ENCODE peak calls at places on chromosomes 6 and 20, in four cellular contexts. One of them, this sample, is unnamed.
A peak's percentile ranks its signal among the peaks of the same experiment; 100 is the strongest.

GRCh38 chr20:64010711-64011237 is 25.2 kb upstream of the C20orf204 start:
- DNase-seq in K562: no peak
- DNase-seq in H1: no peak
- DNase-seq in GM12878: peak; percentile 31
- DNase-seq in this sample: no peak

GRCh38 chr6:155452576-155452975 is 3.1 kb downstream of the NOX3 start:
- DNase-seq in K562: no peak
- DNase-seq in H1: no peak
- DNase-seq in GM12878: no peak
- DNase-seq in this sample: no peak

GRCh38 chr20:47855799-47856198 is 70.5 kb upstream of the SULF2 start:
- DNase-seq in K562: no peak
- DNase-seq in H1: no peak
- DNase-seq in GM12878: no peak
- DNase-seq in this sample: no peak

GRCh38 chr6:21729431-21729830 is 135.9 kb downstream of the SOX4 start:
- DNase-seq in K562: no peak
- DNase-seq in H1: no peak
- DNase-seq in GM12878: no peak
- DNase-seq in this sample: no peak

GRCh38 chr20:32945710-32946221 is 58.5 kb downstream of the SUN5 start:
- DNase-seq in K562: no peak
- DNase-seq in H1: no peak
- DNase-seq in GM12878: no peak
- DNase-seq in this sample: no peak

GRCh38 chr6:36839819-36840379 is 655 bp upstream of the CPNE5 start:
- DNase-seq in K562: peak; percentile 89
- DNase-seq in H1: no peak
- DNase-seq in GM12878: no peak
- DNase-seq in this sample: peak; percentile 51

GRCh38 chr6:165956874-165957273 is 210.8 kb downstream of the TBXT start:
- DNase-seq in K562: no peak
- DNase-seq in H1: no peak
- DNase-seq in GM12878: no peak
- DNase-seq in this sample: no peak

GRCh38 chr20:3661836-3662665 is 1.1 kb downstream of the GFRA4 start:
- DNase-seq in K562: no peak
- DNase-seq in H1: no peak
- DNase-seq in GM12878: no peak
- DNase-seq in this sample: no peak

GRCh38 chr20:62737271-62737761 is 28.7 kb downstream of the NTSR1 start:
- DNase-seq in K562: no peak
- DNase-seq in H1: no peak
- DNase-seq in GM12878: no peak
- DNase-seq in this sample: no peak

GRCh38 chr6:11778648-11779307 is at the start of gene ADTRP:
- DNase-seq in K562: no peak
- DNase-seq in H1: no peak
- DNase-seq in GM12878: no peak
- DNase-seq in this sample: no peak

GRCh38 chr6:62999796-63000195 is 211.5 kb upstream of the FKBP1C start:
- DNase-seq in K562: no peak
- DNase-seq in H1: no peak
- DNase-seq in GM12878: no peak
- DNase-seq in this sample: no peak

GRCh38 chr6:137871299-137871698 is 4.2 kb downstream of the TNFAIP3 start:
- DNase-seq in K562: no peak
- DNase-seq in H1: no peak
- DNase-seq in GM12878: no peak
- DNase-seq in this sample: no peak

GRCh38 chr6:109816452-109817374 is 125.6 kb downstream of the FIG4 start:
- DNase-seq in K562: no peak
- DNase-seq in H1: no peak
- DNase-seq in GM12878: no peak
- DNase-seq in this sample: no peak

GRCh38 chr6:98828991-98829411 is 5.4 kb upstream of the POU3F2 start:
- DNase-seq in K562: no peak
- DNase-seq in H1: no peak
- DNase-seq in GM12878: no peak
- DNase-seq in this sample: no peak

GRCh38 chr20:13745784-13746183 is 38.9 kb downstream of the ESF1 start:
- DNase-seq in K562: no peak
- DNase-seq in H1: no peak
- DNase-seq in GM12878: no peak
- DNase-seq in this sample: no peak

GRCh38 chr6:82178084-82178758 is 69.3 kb downstream of the IBTK start:
- DNase-seq in K562: no peak
- DNase-seq in H1: no peak
- DNase-seq in GM12878: no peak
- DNase-seq in this sample: no peak

GRCh38 chr20:51634877-51635276 is 92.4 kb upstream of the NFATC2 start:
- DNase-seq in K562: no peak
- DNase-seq in H1: no peak
- DNase-seq in GM12878: no peak
- DNase-seq in this sample: no peak

GRCh38 chr6:3291987-3292386 is 33.2 kb downstream of the PSMG4 start:
- DNase-seq in K562: no peak
- DNase-seq in H1: no peak
- DNase-seq in GM12878: no peak
- DNase-seq in this sample: no peak

GRCh38 chr20:24469116-24470030 is at the start of gene SYNDIG1:
- DNase-seq in K562: no peak
- DNase-seq in H1: no peak
- DNase-seq in GM12878: no peak
- DNase-seq in this sample: no peak

GRCh38 chr20:58008413-58008812 is 220.0 kb downstream of the ANKRD60 start:
- DNase-seq in K562: no peak
- DNase-seq in H1: no peak
- DNase-seq in GM12878: no peak
- DNase-seq in this sample: no peak

GRCh38 chr6:139406577-139407343 is 32.3 kb upstream of the CITED2 start:
- DNase-seq in K562: no peak
- DNase-seq in H1: no peak
- DNase-seq in GM12878: no peak
- DNase-seq in this sample: no peak

GRCh38 chr6:134223761-134224445 is 94.0 kb downstream of the SGK1 start:
- DNase-seq in K562: no peak
- DNase-seq in H1: no peak
- DNase-seq in GM12878: no peak
- DNase-seq in this sample: no peak

GRCh38 chr20:57061058-57061900 is 205.2 kb downstream of the BMP7 start:
- DNase-seq in K562: peak; percentile 17
- DNase-seq in H1: no peak
- DNase-seq in GM12878: no peak
- DNase-seq in this sample: no peak

GRCh38 chr6:155316419-155316818 is 2.1 kb upstream of the TFB1M start:
- DNase-seq in K562: no peak
- DNase-seq in H1: no peak
- DNase-seq in GM12878: no peak
- DNase-seq in this sample: no peak

GRCh38 chr6:169990095-169991030 is 238.9 kb downstream of the ERMARD start:
- DNase-seq in K562: no peak
- DNase-seq in H1: no peak
- DNase-seq in GM12878: no peak
- DNase-seq in this sample: no peak

GRCh38 chr6:137134483-137134882 is 39.0 kb downstream of the IL22RA2 start:
- DNase-seq in K562: no peak
- DNase-seq in H1: no peak
- DNase-seq in GM12878: no peak
- DNase-seq in this sample: no peak

GRCh38 chr6:108720798-108721197 is 127.4 kb upstream of the ARMC2 start:
- DNase-seq in K562: no peak
- DNase-seq in H1: no peak
- DNase-seq in GM12878: no peak
- DNase-seq in this sample: no peak

GRCh38 chr6:114084327-114084890 is 113.5 kb upstream of the HDAC2 start:
- DNase-seq in K562: no peak
- DNase-seq in H1: no peak
- DNase-seq in GM12878: no peak
- DNase-seq in this sample: no peak

GRCh38 chr6:100166991-100167390 is 173.0 kb upstream of the MCHR2 start:
- DNase-seq in K562: no peak
- DNase-seq in H1: no peak
- DNase-seq in GM12878: no peak
- DNase-seq in this sample: no peak

GRCh38 chr20:45974896-45975565 is 3.0 kb upstream of the ZNF335 start:
- DNase-seq in K562: no peak
- DNase-seq in H1: no peak
- DNase-seq in GM12878: no peak
- DNase-seq in this sample: no peak

GRCh38 chr6:123520208-123520607 is 116.5 kb downstream of the TRDN start:
- DNase-seq in K562: no peak
- DNase-seq in H1: no peak
- DNase-seq in GM12878: no peak
- DNase-seq in this sample: no peak

GRCh38 chr6:123515715-123516114 is 121.0 kb downstream of the TRDN start:
- DNase-seq in K562: no peak
- DNase-seq in H1: no peak
- DNase-seq in GM12878: no peak
- DNase-seq in this sample: no peak

GRCh38 chr6:123519191-123519510 is 117.6 kb downstream of the TRDN start:
- DNase-seq in K562: no peak
- DNase-seq in H1: no peak
- DNase-seq in GM12878: no peak
- DNase-seq in this sample: no peak

DNA sequence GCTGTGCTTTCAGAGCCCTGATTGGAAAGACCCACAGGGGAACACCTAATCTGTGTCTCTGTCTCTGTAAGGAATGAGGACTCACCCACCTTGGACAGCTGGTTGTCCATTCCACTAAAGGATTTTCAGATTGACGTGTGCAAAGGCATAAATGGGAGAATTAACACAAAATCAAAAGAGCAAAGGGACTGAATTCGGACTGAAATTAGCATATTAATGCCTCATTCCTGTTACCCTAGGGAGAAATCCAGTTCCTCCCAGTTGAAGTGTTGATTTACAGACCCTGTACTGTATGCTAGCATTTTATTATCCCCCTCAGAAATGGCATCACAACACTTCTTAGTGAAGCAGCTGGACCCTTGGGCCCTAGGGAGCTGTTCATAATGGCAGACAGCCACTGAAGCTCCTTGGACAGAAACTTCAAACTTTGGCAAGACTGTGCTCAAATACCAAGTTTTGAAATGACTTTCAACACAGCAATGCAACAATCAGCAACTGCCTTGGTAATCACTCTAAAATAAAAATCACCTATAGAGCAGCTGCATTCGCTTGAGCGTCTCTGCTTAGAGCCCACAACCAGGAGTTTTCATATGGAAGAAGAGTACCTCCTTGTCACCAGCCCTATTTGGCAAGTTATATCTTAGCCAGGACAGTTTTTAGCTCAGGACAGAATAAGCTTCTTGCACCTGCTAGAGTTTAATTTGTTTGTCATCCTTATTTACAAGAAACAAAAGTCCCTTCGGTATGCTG is 118.1 kb downstream of the TRDN start:
- DNase-seq in K562: no peak
- DNase-seq in H1: no peak
- DNase-seq in GM12878: no peak
- DNase-seq in this sample: no peak
- TF ChIP-seq TAF1 in K562: no peak
- TF ChIP-seq TAF1 in H1: no peak
- TF ChIP-seq TAF1 in GM12878: no peak
- TF ChIP-seq TAF1 in this sample: no peak

DNA sequence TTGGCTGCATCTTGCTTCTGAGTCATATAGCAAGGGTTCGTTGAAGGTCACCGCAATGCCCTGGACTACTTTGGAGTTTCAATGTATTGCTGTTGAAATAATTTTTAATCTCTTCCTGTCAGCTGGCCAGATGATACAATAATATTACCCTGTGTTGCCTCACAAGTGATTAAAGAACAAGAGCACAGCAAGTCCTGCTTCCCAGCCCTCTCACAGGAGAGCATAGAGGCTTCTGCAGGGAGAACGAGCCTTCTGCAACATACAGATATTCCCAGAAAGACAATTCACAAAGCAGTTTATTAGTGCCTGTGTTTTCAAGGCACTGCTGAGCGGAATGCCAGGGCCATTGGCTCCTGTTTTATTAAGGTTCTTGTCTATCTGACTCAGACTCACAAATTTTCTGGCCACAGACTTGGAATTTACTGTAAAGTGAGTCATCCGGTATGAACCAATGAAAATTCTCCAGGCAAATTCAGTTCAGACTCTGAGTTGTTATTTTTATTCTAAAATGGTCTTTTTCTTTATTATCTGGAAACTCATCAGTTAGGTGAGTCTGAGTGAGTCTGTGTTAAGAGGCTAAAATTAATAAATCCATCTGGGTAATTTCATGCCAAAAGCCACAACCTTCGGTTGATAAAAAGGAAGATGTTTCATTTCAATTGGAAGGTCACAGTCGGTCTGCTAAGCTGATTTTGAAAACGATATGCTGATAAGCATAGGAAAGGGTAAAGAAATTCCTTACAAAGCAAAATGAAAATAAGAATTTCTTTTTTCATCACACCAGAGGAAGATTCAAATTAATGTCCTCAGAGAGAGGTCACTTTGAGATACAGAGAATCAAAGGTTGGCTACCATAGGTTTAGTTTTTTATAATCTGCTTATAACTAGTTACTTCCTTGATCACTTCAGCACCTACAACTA is 289.4 kb upstream of the STXBP5 start:
- DNase-seq in K562: peak; percentile 64
- DNase-seq in H1: no peak
- DNase-seq in GM12878: no peak
- DNase-seq in this sample: no peak
- TF ChIP-seq POLR2A in K562: no peak
- TF ChIP-seq POLR2A in H1: no peak
- TF ChIP-seq POLR2A in GM12878: no peak
- TF ChIP-seq POLR2A in this sample: no peak

GRCh38 chr6:149925253-149925973 is 2.5 kb upstream of the RAET1G start:
- DNase-seq in K562: no peak
- DNase-seq in H1: no peak
- DNase-seq in GM12878: no peak
- DNase-seq in this sample: no peak
- TF ChIP-seq TAF1 in K562: no peak
- TF ChIP-seq TAF1 in H1: no peak
- TF ChIP-seq TAF1 in GM12878: no peak
- TF ChIP-seq TAF1 in this sample: no peak

DNA sequence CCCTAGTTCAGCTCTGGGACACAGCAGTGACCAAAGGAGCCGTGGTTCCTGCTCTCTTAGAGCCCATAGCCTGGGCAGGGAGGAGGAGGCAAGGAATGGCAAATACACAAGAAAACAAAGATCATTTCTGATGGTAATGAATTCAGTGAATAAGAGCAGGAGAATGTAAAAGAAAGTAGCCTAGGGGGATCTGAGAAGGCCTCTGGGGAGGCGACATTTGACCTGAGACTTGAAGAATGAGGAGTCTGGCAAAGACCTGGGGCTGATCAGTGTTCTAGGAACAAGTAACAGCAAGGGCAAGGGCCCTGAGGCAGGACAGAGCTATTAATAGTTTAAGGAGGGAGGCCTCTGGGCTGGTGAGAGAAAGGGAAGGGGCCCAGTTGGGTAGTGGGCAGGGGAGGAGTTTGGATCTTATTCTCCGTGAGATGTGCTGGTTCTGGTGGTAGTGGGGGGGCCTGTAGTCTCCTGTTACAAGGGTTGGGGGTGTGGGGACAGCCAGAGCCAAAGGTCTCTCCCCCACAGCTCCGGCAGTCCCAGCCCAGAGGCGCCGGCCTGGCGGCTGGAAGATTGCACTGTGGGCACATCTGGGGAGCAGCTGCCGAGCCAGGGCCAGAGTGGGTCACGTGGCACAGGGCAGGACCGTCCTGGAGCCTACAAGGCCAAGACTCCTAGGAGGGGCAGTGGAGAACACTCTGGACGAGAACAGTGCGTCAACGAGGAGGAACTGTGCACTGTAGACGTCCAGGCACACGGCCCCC is 9.3 kb upstream of the ID1 start:
- DNase-seq in K562: no peak
- DNase-seq in H1: peak; percentile 90
- DNase-seq in GM12878: no peak
- DNase-seq in this sample: no peak
- TF ChIP-seq POLR2A in K562: no peak
- TF ChIP-seq POLR2A in H1: no peak
- TF ChIP-seq POLR2A in GM12878: no peak
- TF ChIP-seq POLR2A in this sample: no peak

This sample was measured in GM12892.